ENCODE peak calls at places on chromosomes 7 and 10, in seven cellular contexts. One of them, this sample, is unnamed.

GRCh38 chr7:76343294-76343930 is 15.4 kb downstream of the YWHAG start:
- DNase-seq in ecto neural progenitor cell: no peak
- DNase-seq in non-pigmented ciliary epithelial cell: no peak
- DNase-seq in CD4-positive, alpha-beta memory T cell: no peak
- DNase-seq in kidney glomerular epithelial cell: no peak
- DNase-seq in iris pigment epithelial cell: peak; percentile 42
- DNase-seq in cerebellar cortex: no peak
- DNase-seq in this sample: no peak

GRCh38 chr10:3623746-3624145 is 161.3 kb downstream of the KLF6 start:
- DNase-seq in kidney glomerular epithelial cell: no peak
- DNase-seq in CD4-positive, alpha-beta memory T cell: no peak
- DNase-seq in ecto neural progenitor cell: no peak
- DNase-seq in iris pigment epithelial cell: peak; percentile 95
- DNase-seq in cerebellar cortex: no peak
- DNase-seq in non-pigmented ciliary epithelial cell: no peak
- DNase-seq in this sample: peak; percentile 67

GRCh38 chr7:47627580-47628283 is 45.8 kb upstream of the TNS3 start:
- DNase-seq in CD4-positive, alpha-beta memory T cell: no peak
- DNase-seq in non-pigmented ciliary epithelial cell: no peak
- DNase-seq in kidney glomerular epithelial cell: no peak
- DNase-seq in cerebellar cortex: no peak
- DNase-seq in ecto neural progenitor cell: no peak
- DNase-seq in iris pigment epithelial cell: no peak
- DNase-seq in this sample: no peak

GRCh38 chr10:29555746-29556481 is 78.9 kb downstream of the SVIL start:
- DNase-seq in CD4-positive, alpha-beta memory T cell: no peak
- DNase-seq in cerebellar cortex: no peak
- DNase-seq in iris pigment epithelial cell: peak; percentile 82
- DNase-seq in ecto neural progenitor cell: no peak
- DNase-seq in non-pigmented ciliary epithelial cell: no peak
- DNase-seq in kidney glomerular epithelial cell: peak; percentile 81
- DNase-seq in this sample: peak; percentile 38

GRCh38 chr7:28729276-28729675 is 228.9 kb downstream of the TRIL start:
- DNase-seq in iris pigment epithelial cell: no peak
- DNase-seq in kidney glomerular epithelial cell: peak; percentile 79
- DNase-seq in ecto neural progenitor cell: no peak
- DNase-seq in non-pigmented ciliary epithelial cell: no peak
- DNase-seq in cerebellar cortex: peak; percentile 27
- DNase-seq in CD4-positive, alpha-beta memory T cell: no peak
- DNase-seq in this sample: no peak

GRCh38 chr10:93566435-93567276 is at the start of gene FFAR4:
- DNase-seq in kidney glomerular epithelial cell: no peak
- DNase-seq in iris pigment epithelial cell: no peak
- DNase-seq in CD4-positive, alpha-beta memory T cell: no peak
- DNase-seq in ecto neural progenitor cell: peak; percentile 77
- DNase-seq in non-pigmented ciliary epithelial cell: no peak
- DNase-seq in cerebellar cortex: no peak
- DNase-seq in this sample: no peak

GRCh38 chr7:156703773-156704482 is 63.4 kb downstream of the RNF32 start:
- DNase-seq in iris pigment epithelial cell: no peak
- DNase-seq in non-pigmented ciliary epithelial cell: no peak
- DNase-seq in cerebellar cortex: no peak
- DNase-seq in CD4-positive, alpha-beta memory T cell: no peak
- DNase-seq in ecto neural progenitor cell: no peak
- DNase-seq in kidney glomerular epithelial cell: no peak
- DNase-seq in this sample: no peak

GRCh38 chr10:129772472-129773358 is 191.4 kb downstream of the EBF3 start:
- DNase-seq in ecto neural progenitor cell: peak; percentile 32
- DNase-seq in cerebellar cortex: no peak
- DNase-seq in kidney glomerular epithelial cell: no peak
- DNase-seq in CD4-positive, alpha-beta memory T cell: no peak
- DNase-seq in iris pigment epithelial cell: no peak
- DNase-seq in non-pigmented ciliary epithelial cell: no peak
- DNase-seq in this sample: no peak

GRCh38 chr10:6141296-6142151 is 52.7 kb downstream of the RBM17 start:
- DNase-seq in cerebellar cortex: no peak
- DNase-seq in CD4-positive, alpha-beta memory T cell: peak; percentile 23
- DNase-seq in kidney glomerular epithelial cell: peak; percentile 64
- DNase-seq in non-pigmented ciliary epithelial cell: peak; percentile 76
- DNase-seq in iris pigment epithelial cell: peak; percentile 91
- DNase-seq in ecto neural progenitor cell: no peak
- DNase-seq in this sample: no peak

GRCh38 chr10:110425684-110426293 is 71.9 kb upstream of the DUSP5 start:
- DNase-seq in cerebellar cortex: no peak
- DNase-seq in kidney glomerular epithelial cell: peak; percentile 99
- DNase-seq in iris pigment epithelial cell: peak; percentile 99
- DNase-seq in non-pigmented ciliary epithelial cell: peak; percentile 92
- DNase-seq in CD4-positive, alpha-beta memory T cell: no peak
- DNase-seq in ecto neural progenitor cell: no peak
- DNase-seq in this sample: peak; percentile 64

GRCh38 chr7:37352974-37353948 is 95.4 kb downstream of the ELMO1 start:
- DNase-seq in ecto neural progenitor cell: no peak
- DNase-seq in non-pigmented ciliary epithelial cell: no peak
- DNase-seq in CD4-positive, alpha-beta memory T cell: peak; percentile 83
- DNase-seq in cerebellar cortex: peak; percentile 9
- DNase-seq in kidney glomerular epithelial cell: no peak
- DNase-seq in iris pigment epithelial cell: no peak
- DNase-seq in this sample: no peak

GRCh38 chr7:140025814-140026433 is 36.8 kb downstream of the PARP12 start:
- DNase-seq in CD4-positive, alpha-beta memory T cell: no peak
- DNase-seq in non-pigmented ciliary epithelial cell: no peak
- DNase-seq in ecto neural progenitor cell: no peak
- DNase-seq in kidney glomerular epithelial cell: no peak
- DNase-seq in cerebellar cortex: no peak
- DNase-seq in iris pigment epithelial cell: no peak
- DNase-seq in this sample: no peak

GRCh38 chr10:61059636-61060035 is 115.7 kb upstream of the RHOBTB1 start:
- DNase-seq in ecto neural progenitor cell: no peak
- DNase-seq in iris pigment epithelial cell: no peak
- DNase-seq in cerebellar cortex: no peak
- DNase-seq in kidney glomerular epithelial cell: no peak
- DNase-seq in non-pigmented ciliary epithelial cell: no peak
- DNase-seq in CD4-positive, alpha-beta memory T cell: no peak
- DNase-seq in this sample: no peak

GRCh38 chr10:5527332-5528200 is 2.8 kb downstream of the CALML3 start:
- DNase-seq in cerebellar cortex: no peak
- DNase-seq in iris pigment epithelial cell: no peak
- DNase-seq in non-pigmented ciliary epithelial cell: no peak
- DNase-seq in CD4-positive, alpha-beta memory T cell: no peak
- DNase-seq in kidney glomerular epithelial cell: no peak
- DNase-seq in ecto neural progenitor cell: no peak
- DNase-seq in this sample: no peak

GRCh38 chr10:44281089-44281613 is 103.7 kb downstream of the CXCL12 start:
- DNase-seq in iris pigment epithelial cell: no peak
- DNase-seq in ecto neural progenitor cell: no peak
- DNase-seq in kidney glomerular epithelial cell: no peak
- DNase-seq in CD4-positive, alpha-beta memory T cell: no peak
- DNase-seq in cerebellar cortex: peak; percentile 28
- DNase-seq in non-pigmented ciliary epithelial cell: no peak
- DNase-seq in this sample: no peak

GRCh38 chr7:46569117-46569433 is 648.0 kb upstream of the IGFBP3 start:
- DNase-seq in ecto neural progenitor cell: no peak
- DNase-seq in CD4-positive, alpha-beta memory T cell: no peak
- DNase-seq in non-pigmented ciliary epithelial cell: no peak
- DNase-seq in cerebellar cortex: no peak
- DNase-seq in kidney glomerular epithelial cell: peak; percentile 92
- DNase-seq in iris pigment epithelial cell: no peak
- DNase-seq in this sample: no peak

GRCh38 chr7:64046041-64046389 is 781 bp downstream of the ZNF727 start:
- DNase-seq in cerebellar cortex: no peak
- DNase-seq in CD4-positive, alpha-beta memory T cell: no peak
- DNase-seq in iris pigment epithelial cell: no peak
- DNase-seq in non-pigmented ciliary epithelial cell: no peak
- DNase-seq in ecto neural progenitor cell: no peak
- DNase-seq in kidney glomerular epithelial cell: no peak
- DNase-seq in this sample: no peak

GRCh38 chr10:51654918-51655317 is 44.5 kb downstream of the CSTF2T start:
- DNase-seq in CD4-positive, alpha-beta memory T cell: no peak
- DNase-seq in cerebellar cortex: no peak
- DNase-seq in iris pigment epithelial cell: no peak
- DNase-seq in non-pigmented ciliary epithelial cell: no peak
- DNase-seq in kidney glomerular epithelial cell: no peak
- DNase-seq in ecto neural progenitor cell: no peak
- DNase-seq in this sample: no peak

GRCh38 chr10:99661370-99661749 is 2.1 kb downstream of the ENTPD7 start:
- DNase-seq in kidney glomerular epithelial cell: peak; percentile 88
- DNase-seq in cerebellar cortex: no peak
- DNase-seq in non-pigmented ciliary epithelial cell: peak; percentile 68
- DNase-seq in CD4-positive, alpha-beta memory T cell: no peak
- DNase-seq in ecto neural progenitor cell: no peak
- DNase-seq in iris pigment epithelial cell: peak; percentile 95
- DNase-seq in this sample: no peak

GRCh38 chr7:100019908-100020307 is 4.5 kb downstream of the ZKSCAN1 start:
- DNase-seq in non-pigmented ciliary epithelial cell: no peak
- DNase-seq in cerebellar cortex: no peak
- DNase-seq in iris pigment epithelial cell: no peak
- DNase-seq in ecto neural progenitor cell: no peak
- DNase-seq in kidney glomerular epithelial cell: no peak
- DNase-seq in CD4-positive, alpha-beta memory T cell: no peak
- DNase-seq in this sample: no peak

GRCh38 chr10:21497177-21497807 is 28.2 kb downstream of the SKIDA1 start:
- DNase-seq in iris pigment epithelial cell: peak; percentile 61
- DNase-seq in non-pigmented ciliary epithelial cell: no peak
- DNase-seq in CD4-positive, alpha-beta memory T cell: no peak
- DNase-seq in ecto neural progenitor cell: peak; percentile 79
- DNase-seq in cerebellar cortex: peak; percentile 82
- DNase-seq in kidney glomerular epithelial cell: peak; percentile 86
- DNase-seq in this sample: peak; percentile 55

GRCh38 chr10:78813526-78814429 is 255.0 kb upstream of the ZMIZ1 start:
- DNase-seq in cerebellar cortex: no peak
- DNase-seq in non-pigmented ciliary epithelial cell: no peak
- DNase-seq in kidney glomerular epithelial cell: no peak
- DNase-seq in iris pigment epithelial cell: no peak
- DNase-seq in ecto neural progenitor cell: no peak
- DNase-seq in CD4-positive, alpha-beta memory T cell: no peak
- DNase-seq in this sample: no peak

GRCh38 chr7:84704380-84704779 is 482.5 kb downstream of the SEMA3D start:
- DNase-seq in non-pigmented ciliary epithelial cell: no peak
- DNase-seq in ecto neural progenitor cell: no peak
- DNase-seq in CD4-positive, alpha-beta memory T cell: no peak
- DNase-seq in kidney glomerular epithelial cell: no peak
- DNase-seq in iris pigment epithelial cell: no peak
- DNase-seq in cerebellar cortex: no peak
- DNase-seq in this sample: no peak

GRCh38 chr10:69338133-69338456 is 59.8 kb downstream of the HK1 start:
- DNase-seq in iris pigment epithelial cell: no peak
- DNase-seq in kidney glomerular epithelial cell: no peak
- DNase-seq in cerebellar cortex: no peak
- DNase-seq in non-pigmented ciliary epithelial cell: no peak
- DNase-seq in ecto neural progenitor cell: no peak
- DNase-seq in CD4-positive, alpha-beta memory T cell: no peak
- DNase-seq in this sample: no peak

GRCh38 chr10:74081192-74081803 is 69.3 kb downstream of the AP3M1 start:
- DNase-seq in non-pigmented ciliary epithelial cell: no peak
- DNase-seq in ecto neural progenitor cell: no peak
- DNase-seq in kidney glomerular epithelial cell: peak; percentile 51
- DNase-seq in cerebellar cortex: peak; percentile 83
- DNase-seq in CD4-positive, alpha-beta memory T cell: peak; percentile 46
- DNase-seq in iris pigment epithelial cell: peak; percentile 62
- DNase-seq in this sample: no peak

GRCh38 chr7:141231018-141231792 is 157.3 kb downstream of the TMEM178B start:
- DNase-seq in CD4-positive, alpha-beta memory T cell: no peak
- DNase-seq in kidney glomerular epithelial cell: peak; percentile 35
- DNase-seq in ecto neural progenitor cell: peak; percentile 72
- DNase-seq in iris pigment epithelial cell: peak; percentile 48
- DNase-seq in cerebellar cortex: peak; percentile 10
- DNase-seq in non-pigmented ciliary epithelial cell: no peak
- DNase-seq in this sample: no peak

GRCh38 chr7:66883716-66884115 is 37.3 kb upstream of the TMEM248 start:
- DNase-seq in ecto neural progenitor cell: no peak
- DNase-seq in kidney glomerular epithelial cell: no peak
- DNase-seq in non-pigmented ciliary epithelial cell: peak; percentile 5
- DNase-seq in iris pigment epithelial cell: peak; percentile 48
- DNase-seq in CD4-positive, alpha-beta memory T cell: no peak
- DNase-seq in cerebellar cortex: no peak
- DNase-seq in this sample: no peak

GRCh38 chr10:98415710-98416077 is 712 bp upstream of the PYROXD2 start:
- DNase-seq in kidney glomerular epithelial cell: no peak
- DNase-seq in cerebellar cortex: no peak
- DNase-seq in CD4-positive, alpha-beta memory T cell: no peak
- DNase-seq in ecto neural progenitor cell: no peak
- DNase-seq in iris pigment epithelial cell: no peak
- DNase-seq in non-pigmented ciliary epithelial cell: no peak
- DNase-seq in this sample: no peak

GRCh38 chr7:149873074-149873967 is 448 bp upstream of the ATP6V0E2 start:
- DNase-seq in ecto neural progenitor cell: peak; percentile 95
- DNase-seq in iris pigment epithelial cell: peak; percentile 94
- DNase-seq in cerebellar cortex: peak; percentile 96
- DNase-seq in non-pigmented ciliary epithelial cell: peak; percentile 66
- DNase-seq in kidney glomerular epithelial cell: peak; percentile 85
- DNase-seq in CD4-positive, alpha-beta memory T cell: peak; percentile 90
- DNase-seq in this sample: peak; percentile 47

This sample was measured in HS-27A.